ENCODE peak calls at places on chromosomes 2 and 18, in five cellular contexts. One of them, this sample, is unnamed.

GRCh38 chr2:63881208-63881607 is 39.5 kb downstream of the UGP2 start:
- DNase-seq in IMR-90: no peak
- DNase-seq in fibroblast of pulmonary artery: no peak
- DNase-seq in RWPE2: no peak
- DNase-seq in natural killer cell: no peak
- DNase-seq in this sample: no peak

GRCh38 chr2:45128580-45128997 is 119.3 kb upstream of the SIX2 start:
- DNase-seq in IMR-90: peak; percentile 94
- DNase-seq in fibroblast of pulmonary artery: peak; percentile 99
- DNase-seq in RWPE2: no peak
- DNase-seq in natural killer cell: no peak
- DNase-seq in this sample: no peak

GRCh38 chr18:55869965-55870585 is 282.1 kb upstream of the TCF4 start:
- DNase-seq in IMR-90: peak; percentile 61
- DNase-seq in fibroblast of pulmonary artery: peak; percentile 52
- DNase-seq in RWPE2: no peak
- DNase-seq in natural killer cell: no peak
- DNase-seq in this sample: no peak

GRCh38 chr18:46555724-46556123 is 101.3 kb downstream of the LOXHD1 start:
- DNase-seq in IMR-90: peak; percentile 3
- DNase-seq in fibroblast of pulmonary artery: peak; percentile 11
- DNase-seq in RWPE2: no peak
- DNase-seq in natural killer cell: no peak
- DNase-seq in this sample: no peak

GRCh38 chr2:30565860-30566358 is 118.9 kb downstream of the LCLAT1 start:
- DNase-seq in IMR-90: peak; percentile 22
- DNase-seq in fibroblast of pulmonary artery: peak; percentile 22
- DNase-seq in RWPE2: no peak
- DNase-seq in natural killer cell: no peak
- DNase-seq in this sample: no peak

GRCh38 chr2:239460780-239461179 is 60.0 kb upstream of the HDAC4 start:
- DNase-seq in IMR-90: no peak
- DNase-seq in fibroblast of pulmonary artery: no peak
- DNase-seq in RWPE2: no peak
- DNase-seq in natural killer cell: no peak
- DNase-seq in this sample: no peak

GRCh38 chr2:98025481-98026037 is 29.8 kb upstream of the TMEM131 start:
- DNase-seq in IMR-90: no peak
- DNase-seq in fibroblast of pulmonary artery: no peak
- DNase-seq in RWPE2: no peak
- DNase-seq in natural killer cell: no peak
- DNase-seq in this sample: no peak

GRCh38 chr18:76985156-76985950 is 147.2 kb downstream of the MBP start:
- DNase-seq in IMR-90: no peak
- DNase-seq in fibroblast of pulmonary artery: no peak
- DNase-seq in RWPE2: no peak
- DNase-seq in natural killer cell: no peak
- DNase-seq in this sample: no peak

GRCh38 chr2:113136828-113137775 is 9.7 kb downstream of the IL1RN start:
- DNase-seq in IMR-90: peak; percentile 42
- DNase-seq in fibroblast of pulmonary artery: peak; percentile 63
- DNase-seq in RWPE2: no peak
- DNase-seq in natural killer cell: no peak
- DNase-seq in this sample: no peak

DNA sequence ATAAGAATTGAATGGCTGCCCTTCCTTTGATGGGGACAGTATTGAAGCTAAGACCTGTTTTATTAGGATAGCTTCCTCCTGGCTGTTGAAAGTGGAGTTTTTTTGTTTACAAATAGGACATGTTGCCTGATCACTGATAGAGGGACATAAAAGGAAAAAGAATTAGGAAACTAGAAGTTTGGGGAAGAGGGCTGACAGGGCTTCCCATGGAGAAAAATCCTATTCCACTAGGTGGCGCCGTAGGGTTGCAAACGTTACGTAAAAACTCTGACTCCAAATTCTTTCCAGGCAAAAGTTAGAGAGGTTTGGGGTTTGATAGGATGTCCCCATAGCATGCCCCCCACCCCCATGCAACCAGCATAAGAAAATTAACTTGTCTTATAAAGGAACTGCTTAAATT is 11.1 kb upstream of the RBFA start:
- DNase-seq in IMR-90: no peak
- DNase-seq in fibroblast of pulmonary artery: peak; percentile 6
- DNase-seq in RWPE2: no peak
- DNase-seq in natural killer cell: no peak
- DNase-seq in this sample: no peak
- TF ChIP-seq CTCF in IMR-90: no peak
- TF ChIP-seq CTCF in fibroblast of pulmonary artery: peak; percentile 32
- TF ChIP-seq CTCF in RWPE2: no peak
- TF ChIP-seq CTCF in natural killer cell: no peak
- TF ChIP-seq CTCF in this sample: peak; percentile 24

DNA sequence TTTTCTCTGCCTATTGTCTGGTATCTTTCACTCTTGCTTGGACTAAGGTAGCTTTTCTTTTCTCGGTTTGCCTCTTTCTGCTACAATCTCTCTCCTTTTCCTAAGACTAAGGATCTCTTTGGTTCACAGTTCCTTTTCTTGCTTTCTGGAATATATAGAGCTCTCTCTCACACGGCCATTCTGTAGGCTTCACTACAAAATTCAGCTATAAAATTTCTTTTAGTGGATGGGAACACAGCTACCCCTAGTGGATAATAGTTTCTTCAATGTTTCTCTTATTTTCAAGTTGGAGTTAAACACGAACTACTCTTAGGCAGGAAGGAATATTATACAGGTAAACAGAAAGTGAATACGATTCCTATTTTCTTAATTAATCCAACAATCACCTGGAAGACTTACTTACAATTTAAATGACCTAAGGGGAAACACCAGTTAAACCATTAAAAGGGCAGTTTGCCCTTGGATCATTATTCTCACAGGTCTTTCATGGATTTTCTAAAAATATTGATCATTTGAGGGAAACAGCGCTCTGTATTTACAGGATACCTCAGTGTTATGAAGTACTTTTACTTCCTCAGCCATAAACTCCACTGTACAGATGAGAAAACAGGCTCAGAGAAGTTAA is 140.5 kb downstream of the LRP2 start:
- DNase-seq in IMR-90: no peak
- DNase-seq in fibroblast of pulmonary artery: peak; percentile 49
- DNase-seq in RWPE2: no peak
- DNase-seq in natural killer cell: no peak
- DNase-seq in this sample: no peak
- TF ChIP-seq CTCF in IMR-90: peak; percentile 22
- TF ChIP-seq CTCF in fibroblast of pulmonary artery: peak; percentile 56
- TF ChIP-seq CTCF in RWPE2: peak; percentile 84
- TF ChIP-seq CTCF in natural killer cell: no peak
- TF ChIP-seq CTCF in this sample: peak; percentile 56

DNA sequence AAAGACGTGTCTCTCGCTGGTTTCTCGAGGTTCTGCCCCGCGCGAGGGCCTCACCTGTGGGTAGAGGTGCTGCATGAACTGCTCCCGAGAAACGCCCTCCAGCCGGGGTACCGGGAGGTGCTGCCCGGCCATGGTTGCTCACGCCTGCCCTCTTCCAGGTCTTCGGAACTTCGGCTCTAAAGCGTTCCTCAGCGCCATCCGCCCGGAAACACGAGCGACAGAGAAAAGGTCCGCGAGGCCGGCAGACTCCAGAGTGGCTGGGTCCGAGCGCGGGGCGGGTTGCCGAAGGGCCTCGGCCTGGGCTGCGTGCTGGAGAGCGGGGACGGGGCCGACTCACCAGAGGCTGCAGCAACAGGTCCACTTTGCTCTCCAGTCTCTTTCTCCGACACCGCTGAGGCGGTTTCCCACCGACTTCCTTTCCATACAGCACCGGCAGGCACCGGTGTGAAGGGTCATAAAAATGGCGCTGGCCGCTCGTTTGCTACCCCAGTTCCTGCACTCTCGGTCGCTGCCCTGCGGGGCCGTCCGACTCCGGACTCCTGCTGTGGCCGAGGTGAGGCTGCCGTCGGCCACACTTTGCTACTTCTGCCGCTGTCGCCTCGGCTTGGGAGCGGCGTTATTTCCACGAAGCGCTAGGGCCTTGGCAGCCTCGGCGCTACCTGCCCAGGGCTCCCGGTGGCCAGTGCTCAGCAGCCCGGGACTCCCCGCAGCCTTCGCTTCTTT is at the start of the genes MAIP1 and TYW5:
- DNase-seq in IMR-90: peak; percentile 84
- DNase-seq in fibroblast of pulmonary artery: peak; percentile 86
- DNase-seq in RWPE2: peak; percentile 88
- DNase-seq in natural killer cell: peak; percentile 74
- DNase-seq in this sample: peak; percentile 70
- TF ChIP-seq CTCF in IMR-90: peak; percentile 21
- TF ChIP-seq CTCF in fibroblast of pulmonary artery: peak; percentile 15
- TF ChIP-seq CTCF in RWPE2: no peak
- TF ChIP-seq CTCF in natural killer cell: no peak
- TF ChIP-seq CTCF in this sample: peak; percentile 24

DNA sequence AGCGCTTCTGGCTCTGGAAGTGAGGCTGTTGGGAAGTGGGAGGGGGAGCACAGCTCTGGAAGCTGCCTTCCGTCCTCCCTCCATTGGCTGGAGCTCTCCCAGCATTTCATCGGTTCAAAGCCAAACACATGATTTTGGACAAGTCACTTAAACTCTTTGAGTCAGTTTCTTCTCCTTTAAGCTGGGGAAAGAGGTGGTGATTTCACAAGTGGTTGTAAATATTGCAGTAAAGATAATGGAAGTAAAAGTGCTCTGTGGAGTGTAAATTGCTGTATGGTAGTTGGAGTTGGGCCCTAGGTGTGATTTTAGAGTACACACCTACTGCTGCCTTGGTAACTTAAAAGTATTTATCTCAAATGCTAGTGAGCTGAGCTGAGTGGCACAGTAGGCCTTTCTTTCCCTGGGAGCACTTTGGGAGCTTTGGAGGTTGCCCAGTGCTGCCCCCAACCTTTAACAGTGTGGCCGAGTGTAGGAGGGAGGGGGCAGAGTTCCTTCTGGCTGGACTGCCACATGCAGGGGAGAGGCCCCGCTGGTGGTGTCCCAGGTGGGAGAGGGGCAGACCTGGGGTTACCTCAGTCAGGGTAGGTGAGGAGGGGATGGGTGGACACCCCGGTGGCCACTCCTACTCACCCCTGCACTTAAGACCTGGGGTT is 54.7 kb downstream of the ASAP2 start:
- DNase-seq in IMR-90: no peak
- DNase-seq in fibroblast of pulmonary artery: peak; percentile 83
- DNase-seq in RWPE2: no peak
- DNase-seq in natural killer cell: no peak
- DNase-seq in this sample: no peak
- TF ChIP-seq CTCF in IMR-90: no peak
- TF ChIP-seq CTCF in fibroblast of pulmonary artery: no peak
- TF ChIP-seq CTCF in RWPE2: no peak
- TF ChIP-seq CTCF in natural killer cell: no peak
- TF ChIP-seq CTCF in this sample: no peak

GRCh38 chr2:170362895-170363582 is 185.1 kb downstream of the MYO3B start:
- DNase-seq in IMR-90: no peak
- DNase-seq in fibroblast of pulmonary artery: peak; percentile 1
- DNase-seq in RWPE2: no peak
- DNase-seq in natural killer cell: no peak
- DNase-seq in this sample: no peak
- TF ChIP-seq CTCF in IMR-90: no peak
- TF ChIP-seq CTCF in fibroblast of pulmonary artery: no peak
- TF ChIP-seq CTCF in RWPE2: no peak
- TF ChIP-seq CTCF in natural killer cell: no peak
- TF ChIP-seq CTCF in this sample: no peak

DNA sequence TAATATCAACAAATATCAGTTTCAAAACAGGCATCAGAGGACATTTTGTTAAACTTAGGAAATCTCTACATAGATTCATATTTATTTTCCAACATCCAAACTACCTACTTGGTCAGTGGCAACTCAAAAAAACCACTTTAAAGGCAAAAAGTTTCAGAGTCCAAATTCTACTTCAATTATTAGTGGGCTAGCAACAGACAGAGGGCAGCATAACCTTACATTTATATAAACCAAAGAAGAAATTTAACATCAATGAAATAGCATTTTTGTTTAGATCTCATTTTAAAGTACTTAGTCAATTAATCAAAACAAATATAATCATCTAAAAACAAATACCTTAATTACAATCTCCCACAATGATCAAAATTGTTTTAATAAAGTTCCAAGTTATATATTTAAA is 33.3 kb downstream of the RTTN start:
- DNase-seq in IMR-90: peak; percentile 39
- DNase-seq in fibroblast of pulmonary artery: peak; percentile 57
- DNase-seq in RWPE2: no peak
- DNase-seq in natural killer cell: no peak
- DNase-seq in this sample: no peak
- TF ChIP-seq CTCF in IMR-90: peak; percentile 66
- TF ChIP-seq CTCF in fibroblast of pulmonary artery: peak; percentile 55
- TF ChIP-seq CTCF in RWPE2: peak; percentile 48
- TF ChIP-seq CTCF in natural killer cell: no peak
- TF ChIP-seq CTCF in this sample: peak; percentile 30

DNA sequence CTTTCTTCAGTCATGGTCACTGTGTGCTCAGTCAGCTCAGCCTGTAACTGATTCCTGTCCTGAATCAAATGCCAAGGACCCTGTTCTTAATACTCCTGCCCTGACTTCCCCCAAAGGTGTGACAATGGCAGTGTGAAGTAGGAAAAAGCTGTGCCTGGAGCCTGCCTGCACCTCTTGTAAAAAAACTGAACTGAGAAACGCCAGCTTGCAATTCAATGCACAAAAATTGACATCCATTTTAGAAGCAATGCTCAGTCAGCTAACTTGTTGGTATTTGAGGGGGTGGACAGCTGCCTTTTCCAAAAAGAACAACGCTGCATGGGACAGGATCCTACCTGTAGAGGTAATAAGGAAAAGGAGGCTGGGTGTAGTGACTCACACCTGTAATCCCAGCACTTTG is 66.3 kb upstream of the TMEM247 start:
- DNase-seq in IMR-90: no peak
- DNase-seq in fibroblast of pulmonary artery: no peak
- DNase-seq in RWPE2: no peak
- DNase-seq in natural killer cell: no peak
- DNase-seq in this sample: no peak
- TF ChIP-seq CTCF in IMR-90: no peak
- TF ChIP-seq CTCF in fibroblast of pulmonary artery: no peak
- TF ChIP-seq CTCF in RWPE2: no peak
- TF ChIP-seq CTCF in natural killer cell: no peak
- TF ChIP-seq CTCF in this sample: no peak

DNA sequence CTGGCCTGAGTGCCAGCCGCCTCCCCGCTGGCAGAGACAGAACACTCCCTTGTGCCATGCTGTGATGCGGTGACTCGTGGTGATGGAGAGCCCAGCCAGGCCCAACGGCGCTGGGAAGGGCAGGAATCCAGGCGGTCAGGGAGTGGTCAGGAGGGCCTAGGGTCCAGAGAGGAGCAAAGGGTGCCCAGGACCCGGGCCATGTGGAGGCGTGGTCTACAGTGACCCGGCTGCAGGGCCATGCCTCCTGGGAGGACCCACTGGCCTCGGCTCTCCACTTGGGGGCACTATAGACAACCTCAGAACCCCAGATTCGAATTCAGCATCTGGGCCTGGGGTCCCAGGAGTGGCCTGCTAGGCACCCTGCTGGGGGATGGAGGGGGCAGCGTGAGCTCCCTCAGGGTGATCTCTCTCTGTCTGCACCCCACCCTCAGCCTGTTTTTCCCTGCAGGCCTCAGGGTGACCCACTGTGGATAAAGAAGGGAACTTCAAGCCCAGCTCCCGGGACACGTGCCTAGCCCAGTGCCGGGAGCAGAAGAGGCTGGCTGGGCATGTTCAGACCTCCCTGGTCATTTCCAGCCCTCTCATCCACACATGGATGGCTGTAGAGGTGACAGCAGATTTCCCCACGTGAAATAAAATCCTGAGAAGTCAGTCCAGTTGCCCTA is 13.0 kb downstream of the AMER3 start:
- DNase-seq in IMR-90: no peak
- DNase-seq in fibroblast of pulmonary artery: no peak
- DNase-seq in RWPE2: no peak
- DNase-seq in natural killer cell: no peak
- DNase-seq in this sample: no peak
- TF ChIP-seq CTCF in IMR-90: no peak
- TF ChIP-seq CTCF in fibroblast of pulmonary artery: no peak
- TF ChIP-seq CTCF in RWPE2: no peak
- TF ChIP-seq CTCF in natural killer cell: no peak
- TF ChIP-seq CTCF in this sample: no peak

This sample was measured in progenitor cell of endocrine pancreas.